ENCODE peak calls at places on chromosomes 16 and 17, in eight cellular contexts. D is fibroblast of lung, T is breast epithelium, R is heart left ventricle, Z is astrocyte, X is uterus, L is Panc1, Y is dorsolateral prefrontal cortex. C is an unnamed sample.

GRCh38 chr16:4307215-4308037 is 8.4 kb upstream of the GLIS2 start:
- DNase-seq in D (peak; percentile 93), Y (peak; percentile 86), L (no peak), R (peak; percentile 95), X (peak; percentile 91), T (peak; percentile 91), Z (peak; percentile 87), C (peak; percentile 67)

GRCh38 chr17:17313350-17313991 is 10.3 kb downstream of the NT5M start:
- DNase-seq in Z (no peak), T (peak; percentile 35), X (no peak), R (peak; percentile 43), L (peak; percentile 32), Y (peak; percentile 54), D (no peak), C (no peak)

GRCh38 chr17:40018211-40019121 is 3.2 kb downstream of the CSF3 start:
- DNase-seq in D (peak; percentile 47), T (no peak), R (peak; percentile 63), X (peak; percentile 89), Y (no peak), L (no peak), Z (no peak), C (no peak)

GRCh38 chr16:53504161-53504663 is 1.2 kb upstream of the AKTIP start:
- DNase-seq in Y (peak; percentile 54), X (peak; percentile 62), R (peak; percentile 67), Z (peak; percentile 55), D (peak; percentile 71), L (no peak), T (peak; percentile 62), C (no peak)

GRCh38 chr17:6439951-6440350 is 4.3 kb upstream of the PIMREG start:
- DNase-seq in L (no peak), Y (no peak), Z (no peak), X (no peak), T (no peak), D (no peak), R (no peak), C (no peak)

GRCh38 chr17:8122923-8123694 is 797 bp downstream of the HES7 start:
- DNase-seq in Z (no peak), X (peak; percentile 28), Y (no peak), T (no peak), D (peak; percentile 47), L (no peak), R (no peak), C (no peak)

GRCh38 chr17:14068542-14069250 is 608 bp upstream of the COX10 start:
- DNase-seq in L (no peak), X (no peak), Y (no peak), Z (no peak), D (no peak), R (no peak), T (no peak), C (no peak)

GRCh38 chr17:73713136-73713535 is 68.9 kb upstream of the SDK2 start:
- DNase-seq in R (no peak), L (no peak), T (peak; percentile 33), X (no peak), D (no peak), Y (no peak), Z (no peak), C (no peak)

GRCh38 chr16:11503566-11503965 is 83.2 kb downstream of the LITAF start:
- DNase-seq in D (no peak), Z (no peak), X (no peak), R (no peak), Y (no peak), T (no peak), L (no peak), C (no peak)

DNA sequence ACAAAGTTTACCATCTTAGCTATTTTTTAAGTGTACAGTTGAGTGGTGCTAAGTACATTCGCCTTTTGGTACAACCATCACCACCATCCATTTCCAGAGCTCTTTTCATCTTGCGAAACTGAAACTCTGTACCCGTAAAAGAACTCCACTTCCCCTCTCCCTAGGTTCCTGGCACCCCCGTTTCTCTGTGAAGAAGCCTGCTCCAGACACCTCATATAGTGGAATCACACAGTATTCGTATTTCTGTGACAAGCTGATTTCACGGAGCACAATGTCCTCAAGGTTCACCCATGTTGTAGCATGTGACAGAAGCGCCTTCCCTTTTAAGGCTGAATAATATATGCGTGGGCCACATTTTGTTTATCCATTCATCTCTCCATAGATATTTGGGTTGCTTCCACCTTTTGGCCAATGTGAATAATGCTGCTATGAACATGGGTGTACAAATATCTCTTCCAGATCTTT is 54.2 kb upstream of the MAP3K14 start:
- DNase-seq in X (no peak), Z (no peak), D (peak; percentile 47), L (no peak), Y (no peak), T (no peak), R (no peak), C (no peak)
- H3K4me3 ChIP-seq in X (no peak overlapping the region), Z (no peak overlapping the region), D (no peak overlapping the region), L (peak overlapping the region; percentile 24), Y (peak overlapping the region; percentile 56), T (peak overlapping the region; percentile 59), R (no peak overlapping the region), C (no peak overlapping the region)

DNA sequence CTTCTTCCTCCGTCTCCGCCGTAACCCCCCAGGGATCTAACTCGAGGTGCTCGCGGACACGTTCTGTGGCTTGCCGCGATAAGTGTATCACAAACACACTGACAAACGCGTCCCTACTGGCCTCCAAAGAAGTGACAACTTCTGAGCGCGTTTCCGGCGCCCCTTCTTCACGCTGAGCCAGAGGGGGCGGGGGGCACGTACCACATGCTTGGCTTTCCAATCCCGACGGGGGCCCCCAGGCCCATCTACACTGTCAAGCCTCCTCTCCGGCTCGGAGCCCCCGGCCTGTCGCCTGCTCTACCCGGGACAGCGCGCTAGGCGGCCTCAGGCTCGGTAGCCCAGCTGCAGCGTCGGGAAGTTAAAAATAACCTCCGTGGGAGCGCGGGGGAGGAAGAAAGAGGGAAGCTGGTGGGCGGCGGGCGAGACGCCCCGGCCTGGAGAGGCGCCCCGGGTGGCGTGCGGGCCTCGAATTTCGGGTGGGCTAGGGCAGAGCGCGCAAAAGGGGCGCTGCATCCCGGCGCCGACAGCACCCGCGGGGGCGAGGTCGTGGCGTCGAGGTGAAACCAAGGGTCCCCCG is 676 bp upstream of the SPHK1 start:
- DNase-seq in Y (no peak), D (peak; percentile 66), Z (peak; percentile 50), T (peak; percentile 50), R (peak; percentile 71), X (no peak), L (no peak), C (no peak)
- TF ChIP-seq CTCF in Y (peak; percentile 14), D (no peak), Z (no peak), T (peak; percentile 57), R (peak; percentile 29), X (peak; percentile 28), L (no peak), C (peak; percentile 26)

DNA sequence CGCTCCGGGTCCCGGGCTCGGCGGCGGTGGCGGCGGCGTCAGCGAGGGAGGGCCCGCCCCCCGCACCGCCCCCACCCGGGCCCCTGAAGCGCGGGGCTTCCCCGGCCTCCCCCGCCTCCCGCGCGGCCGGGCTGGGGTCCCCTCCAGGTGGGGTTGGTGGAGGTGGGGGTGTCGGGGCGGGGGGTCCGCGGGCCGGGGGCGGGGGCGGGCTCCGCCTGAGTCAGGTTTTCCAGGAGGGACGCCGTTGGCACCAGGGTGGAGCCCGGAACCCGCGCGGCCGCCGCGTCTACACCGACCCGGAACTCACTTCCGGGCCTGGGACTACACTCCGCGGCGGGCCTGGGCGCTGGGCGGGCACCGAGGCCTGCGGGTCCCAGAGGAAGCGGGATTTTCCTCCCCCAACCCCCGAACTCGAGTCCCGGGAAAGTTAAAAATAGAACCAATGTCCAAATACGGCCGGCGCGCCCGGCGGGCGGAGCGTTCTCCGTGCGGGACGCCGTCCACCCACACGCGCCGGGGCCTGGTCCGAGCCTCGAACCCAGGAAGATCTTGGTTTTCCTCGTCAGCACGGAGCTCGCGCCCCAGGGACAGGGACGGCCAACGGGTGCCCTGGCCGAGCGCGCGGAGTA is 6.6 kb downstream of the MYO1C start:
- DNase-seq in Z (peak; percentile 44), T (peak; percentile 64), Y (no peak), X (peak; percentile 72), R (peak; percentile 85), D (peak; percentile 65), L (no peak), C (no peak)
- H3K4me3 ChIP-seq in Z (peak overlapping the region; percentile 64), T (peak overlapping the region; percentile 89), Y (peak overlapping the region; percentile 69), X (peak overlapping the region; percentile 75), R (peak overlapping the region; percentile 70), D (peak overlapping the region; percentile 76), L (peak overlapping the region; percentile 50), C (peak overlapping the region; percentile 58)

DNA sequence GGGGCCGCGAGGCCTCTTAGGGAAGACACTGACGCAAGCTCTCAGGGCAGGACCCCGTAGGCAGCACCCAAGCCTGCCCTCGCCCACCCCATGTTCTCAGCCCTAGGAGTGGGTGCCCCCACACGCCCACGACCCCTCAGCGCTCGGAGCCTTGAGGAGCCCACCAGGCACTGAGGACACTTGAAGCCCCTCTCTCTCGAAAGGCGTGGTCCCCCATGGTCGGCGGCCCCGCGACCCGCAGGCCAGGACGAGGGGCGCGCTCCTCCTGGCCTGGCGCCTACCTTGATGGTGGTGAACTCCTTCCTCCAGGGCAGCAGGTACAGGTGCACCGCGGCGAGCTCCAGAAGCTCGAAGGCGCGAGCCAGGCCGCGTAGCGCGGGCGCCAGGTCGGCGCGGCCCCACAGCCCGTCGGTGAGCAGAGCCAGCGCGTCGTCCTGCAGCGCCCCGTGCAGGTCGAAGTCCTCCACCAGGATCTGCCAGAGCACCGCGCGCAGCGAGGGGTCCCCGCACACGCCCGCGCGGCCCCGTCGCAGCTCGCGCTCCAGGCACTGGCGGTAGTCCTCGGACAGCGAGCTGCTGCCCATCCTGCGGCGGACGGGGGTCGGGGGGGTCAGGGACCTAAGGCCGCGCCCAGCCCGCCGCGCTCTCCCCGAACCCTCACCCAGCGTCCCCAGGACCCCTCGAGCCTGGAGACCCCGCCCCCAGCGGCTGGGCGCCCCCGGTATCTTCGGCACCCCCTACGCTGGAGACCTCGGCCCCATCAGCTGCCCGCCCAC is 668 bp downstream of the SPATA2L start:
- DNase-seq in D (peak; percentile 41), L (no peak), Z (no peak), Y (no peak), T (peak; percentile 66), R (no peak), X (peak; percentile 43), C (no peak)
- TF ChIP-seq CTCF in D (peak; percentile 8), L (no peak), Z (no peak), Y (peak; percentile 3), T (no peak), R (no peak), X (no peak), C (peak; percentile 23)

GRCh38 chr16:88062341-88062861 is 111.2 kb downstream of the BANP start:
- DNase-seq in R (peak; percentile 35), Z (peak; percentile 82), Y (no peak), T (no peak), L (no peak), X (peak; percentile 45), D (peak; percentile 91), C (peak; percentile 34)
- H3K4me3 ChIP-seq in R (no peak overlapping the region), Z (no peak overlapping the region), Y (no peak overlapping the region), T (no peak overlapping the region), L (no peak overlapping the region), X (no peak overlapping the region), D (no peak overlapping the region), C (no peak overlapping the region)

C was measured in AG09309.